ENCODE peak calls at places on chromosomes 5 and 9, in eight cellular contexts. O, Q, V, L, K, T, J and S are unnamed samples.

GRCh38 chr5:62354028-62354874 is 48.2 kb downstream of the KIF2A start:
- DNase-seq in J (no peak), K (peak; percentile 39), V (peak; percentile 52), L (peak; percentile 65), Q (no peak), T (peak; percentile 44), O (peak; percentile 44), S (peak; percentile 17)

GRCh38 chr5:5951953-5952352 is 426.4 kb downstream of the MED10 start:
- DNase-seq in O (no peak), K (no peak), V (no peak), Q (no peak), J (no peak), L (no peak), T (no peak), S (no peak)

GRCh38 chr9:35733109-35733541 is 659 bp downstream of the CREB3 start:
- DNase-seq in Q (no peak), L (peak; percentile 58), T (peak; percentile 43), K (peak; percentile 25), V (peak; percentile 17), J (no peak), O (peak; percentile 77), S (no peak)

GRCh38 chr5:173301695-173302545 is 26.3 kb downstream of the STC2 start:
- DNase-seq in L (no peak), T (no peak), O (peak; percentile 30), V (no peak), K (no peak), J (no peak), Q (no peak), S (no peak)

GRCh38 chr9:90612957-90613356 is 29.7 kb downstream of the DIRAS2 start:
- DNase-seq in J (no peak), O (no peak), T (no peak), Q (no peak), K (no peak), L (no peak), V (no peak), S (no peak)

GRCh38 chr9:85172001-85172978 is 502.8 kb downstream of the NTRK2 start:
- DNase-seq in K (no peak), L (no peak), J (no peak), Q (no peak), V (no peak), O (no peak), T (no peak), S (peak; percentile 6)

GRCh38 chr5:141493500-141494422 is 4.9 kb downstream of the PCDHGC5 start:
- DNase-seq in O (no peak), K (no peak), V (no peak), L (peak; percentile 74), Q (no peak), J (no peak), T (no peak), S (no peak)

GRCh38 chr5:129361441-129362025 is 98.6 kb upstream of the ADAMTS19 start:
- DNase-seq in O (peak; percentile 26), L (no peak), J (no peak), T (no peak), Q (no peak), K (no peak), V (no peak), S (no peak)

GRCh38 chr9:5951686-5952211 is 61.1 kb downstream of the MLANA start:
- DNase-seq in L (peak; percentile 30), Q (no peak), T (no peak), J (no peak), V (no peak), K (no peak), O (no peak), S (no peak)

GRCh38 chr5:88251048-88251711 is 17.5 kb downstream of the TMEM161B start:
- DNase-seq in J (no peak), V (peak; percentile 17), L (no peak), O (no peak), K (no peak), T (no peak), Q (no peak), S (no peak)

GRCh38 chr9:34413229-34413852 is 36.6 kb upstream of the MYORG start:
- DNase-seq in V (peak; percentile 13), Q (no peak), L (peak; percentile 24), O (peak; percentile 87), J (no peak), K (peak; percentile 48), T (no peak), S (peak; percentile 13)

GRCh38 chr5:144150996-144151395 is 19.5 kb downstream of the YIPF5 start:
- DNase-seq in V (no peak), Q (no peak), L (peak; percentile 69), J (no peak), K (no peak), O (no peak), T (no peak), S (no peak)

GRCh38 chr5:98624145-98624880 is 149.2 kb upstream of the RGMB start:
- DNase-seq in O (no peak), J (no peak), V (no peak), K (no peak), T (no peak), L (no peak), Q (no peak), S (no peak)

GRCh38 chr5:34731435-34732232 is 75.5 kb downstream of the RAI14 start:
- DNase-seq in V (no peak), K (no peak), Q (no peak), T (no peak), J (no peak), O (no peak), L (no peak), S (no peak)

GRCh38 chr9:69131682-69132081 is 42.4 kb upstream of the TJP2 start:
- DNase-seq in Q (peak; percentile 84), O (no peak), L (peak; percentile 96), V (no peak), J (no peak), K (peak; percentile 46), T (no peak), S (no peak)

GRCh38 chr9:123941535-123942070 is 11.7 kb upstream of the DENND1A start:
- DNase-seq in O (no peak), K (no peak), L (no peak), Q (no peak), V (no peak), J (no peak), T (no peak), S (no peak)

GRCh38 chr9:89675403-89675771 is 70.6 kb downstream of the GADD45G start:
- DNase-seq in J (peak; percentile 59), T (peak; percentile 88), L (no peak), O (no peak), Q (no peak), V (no peak), K (no peak), S (peak; percentile 62)

GRCh38 chr9:99285965-99286364 is 63.9 kb downstream of the SEC61B start:
- DNase-seq in O (no peak), Q (no peak), L (no peak), T (no peak), J (no peak), K (no peak), V (no peak), S (no peak)

GRCh38 chr5:14109041-14109747 is 33.9 kb upstream of the TRIO start:
- DNase-seq in T (no peak), K (no peak), Q (no peak), O (no peak), J (peak; percentile 30), L (peak; percentile 64), V (no peak), S (no peak)
- H3K4me3 ChIP-seq in T (no peak overlapping the region), K (no peak overlapping the region), Q (no peak overlapping the region), O (no peak overlapping the region), J (no peak overlapping the region), L (no peak overlapping the region), V (no peak overlapping the region), S (no peak overlapping the region)

GRCh38 chr5:178160176-178160575 is 6.5 kb upstream of the NHP2 start:
- DNase-seq in Q (no peak), V (no peak), K (no peak), O (no peak), T (no peak), L (no peak), J (no peak), S (no peak)

GRCh38 chr5:178165585-178165984 is 11.9 kb upstream of the NHP2 start:
- DNase-seq in V (no peak), Q (no peak), K (no peak), O (no peak), T (no peak), L (no peak), J (no peak), S (no peak)

GRCh38 chr5:178162481-178162880 is 8.8 kb upstream of the NHP2 start:
- DNase-seq in J (no peak), Q (no peak), K (no peak), O (no peak), V (no peak), T (no peak), L (no peak), S (no peak)

GRCh38 chr5:178163772-178164735 is 10.4 kb upstream of the NHP2 start:
- DNase-seq in Q (peak; percentile 90), O (peak; percentile 90), L (peak; percentile 58), V (peak; percentile 88), K (peak; percentile 87), J (peak; percentile 81), T (peak; percentile 95), S (peak; percentile 83)
- H3K4me3 ChIP-seq in Q (peak overlapping the region; percentile 31), O (peak overlapping the region; percentile 21), L (peak overlapping the region; percentile 35), V (no peak overlapping the region), K (no peak overlapping the region), J (no peak overlapping the region), T (peak overlapping the region; percentile 10), S (peak overlapping the region; percentile 29)

GRCh38 chr5:160083501-160083900 is 35.7 kb downstream of the PWWP2A start:
- DNase-seq in T (no peak), V (no peak), K (no peak), O (no peak), L (peak; percentile 36), J (no peak), Q (no peak), S (no peak)

GRCh38 chr5:160083012-160083436 is 36.2 kb downstream of the PWWP2A start:
- DNase-seq in V (no peak), O (no peak), T (no peak), J (no peak), K (no peak), L (peak; percentile 91), Q (no peak), S (no peak)

GRCh38 chr5:160079753-160080152 is 39.5 kb downstream of the PWWP2A start:
- DNase-seq in T (no peak), V (no peak), Q (no peak), J (no peak), K (no peak), O (no peak), L (no peak), S (no peak)

GRCh38 chr5:160081495-160081894 is 37.8 kb downstream of the PWWP2A start:
- DNase-seq in V (no peak), K (no peak), L (no peak), O (no peak), Q (no peak), T (no peak), J (no peak), S (no peak)

GRCh38 chr5:160082589-160082988 is 36.7 kb downstream of the PWWP2A start:
- DNase-seq in L (no peak), J (no peak), V (no peak), Q (no peak), T (no peak), O (peak; percentile 67), K (no peak), S (no peak)
- H3K4me3 ChIP-seq in L (no peak overlapping the region), J (no peak overlapping the region), V (no peak overlapping the region), Q (no peak overlapping the region), T (no peak overlapping the region), O (peak overlapping the region; percentile 16), K (no peak overlapping the region), S (no peak overlapping the region)

DNA sequence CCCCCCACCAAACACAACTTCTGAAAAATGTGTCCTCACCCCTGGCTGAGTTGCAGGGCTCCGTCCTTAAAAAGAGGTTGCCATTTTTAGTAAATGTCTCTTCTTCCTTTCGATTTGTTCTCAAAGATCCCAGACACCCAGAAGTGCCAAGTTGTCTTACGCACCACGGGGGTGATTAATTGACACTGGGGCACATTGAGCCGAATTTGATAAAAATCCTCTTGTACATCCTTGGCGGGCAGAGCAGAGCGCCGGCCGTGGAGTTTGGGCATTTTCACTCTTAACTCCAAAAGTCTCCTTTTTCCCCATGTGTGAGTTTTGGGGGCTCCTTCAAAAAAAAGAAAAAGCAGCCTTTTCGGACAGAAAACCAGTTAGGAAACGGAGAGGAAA is 4.5 kb downstream of the LMX1B start:
- DNase-seq in V (no peak), Q (no peak), K (no peak), L (no peak), O (no peak), J (no peak), T (peak; percentile 20), S (no peak)
- H3K4me3 ChIP-seq in V (no peak overlapping the region), Q (no peak overlapping the region), K (no peak overlapping the region), L (no peak overlapping the region), O (peak overlapping the region; percentile 26), J (no peak overlapping the region), T (no peak overlapping the region), S (no peak overlapping the region)